ENCODE peak calls at places on chromosomes 1 and 21, in five cellular contexts. One of them, this sample, is unnamed.

GRCh38 chr1:44012941-44013609 is 18.2 kb downstream of the SLC6A9 start:
- DNase-seq in endothelial cell: no peak
- DNase-seq in endothelial cell of umbilical vein: no peak
- DNase-seq in A549: no peak
- DNase-seq in choroid plexus epithelial cell: no peak
- DNase-seq in this sample: no peak

GRCh38 chr1:36342426-36343185 is 19.2 kb upstream of the EVA1B start:
- DNase-seq in endothelial cell: peak
- DNase-seq in A549: peak
- DNase-seq in endothelial cell of umbilical vein: peak
- DNase-seq in choroid plexus epithelial cell: peak
- DNase-seq in this sample: peak

GRCh38 chr1:23727362-23727811 is 15.9 kb upstream of the ELOA start:
- DNase-seq in endothelial cell of umbilical vein: no peak
- DNase-seq in endothelial cell: no peak
- DNase-seq in choroid plexus epithelial cell: peak
- DNase-seq in A549: peak
- DNase-seq in this sample: no peak

GRCh38 chr1:3673381-3674099 is 21.2 kb downstream of the TP73 start:
- DNase-seq in endothelial cell: no peak
- DNase-seq in choroid plexus epithelial cell: no peak
- DNase-seq in A549: no peak
- DNase-seq in endothelial cell of umbilical vein: no peak
- DNase-seq in this sample: no peak

GRCh38 chr1:10779841-10780240 is 16.6 kb downstream of the CASZ1 start:
- DNase-seq in choroid plexus epithelial cell: no peak
- DNase-seq in endothelial cell of umbilical vein: no peak
- DNase-seq in A549: no peak
- DNase-seq in endothelial cell: no peak
- DNase-seq in this sample: no peak

GRCh38 chr1:81111818-81112217 is 688.9 kb upstream of the ADGRL2 start:
- DNase-seq in A549: no peak
- DNase-seq in endothelial cell: no peak
- DNase-seq in choroid plexus epithelial cell: peak
- DNase-seq in endothelial cell of umbilical vein: peak
- DNase-seq in this sample: no peak

GRCh38 chr1:228734881-228735801 is at the start of gene RHOU:
- DNase-seq in endothelial cell: peak
- DNase-seq in choroid plexus epithelial cell: peak
- DNase-seq in A549: peak
- DNase-seq in endothelial cell of umbilical vein: peak
- DNase-seq in this sample: peak

GRCh38 chr1:184160236-184160635 is 108.7 kb downstream of the TSEN15 start:
- DNase-seq in choroid plexus epithelial cell: peak
- DNase-seq in endothelial cell: no peak
- DNase-seq in endothelial cell of umbilical vein: peak
- DNase-seq in A549: peak
- DNase-seq in this sample: no peak

GRCh38 chr1:56139786-56140185 is 439.6 kb downstream of the PLPP3 start:
- DNase-seq in endothelial cell of umbilical vein: no peak
- DNase-seq in choroid plexus epithelial cell: no peak
- DNase-seq in A549: no peak
- DNase-seq in endothelial cell: no peak
- DNase-seq in this sample: no peak

GRCh38 chr1:87300579-87300978 is 28.1 kb upstream of the LMO4 start:
- DNase-seq in endothelial cell of umbilical vein: no peak
- DNase-seq in choroid plexus epithelial cell: no peak
- DNase-seq in A549: no peak
- DNase-seq in endothelial cell: no peak
- DNase-seq in this sample: no peak

GRCh38 chr1:45876000-45876399 is 72.6 kb downstream of the MAST2 start:
- DNase-seq in choroid plexus epithelial cell: no peak
- DNase-seq in A549: no peak
- DNase-seq in endothelial cell of umbilical vein: peak
- DNase-seq in endothelial cell: no peak
- DNase-seq in this sample: no peak

GRCh38 chr1:225504776-225505175 is 76.9 kb upstream of the LBR start:
- DNase-seq in endothelial cell: no peak
- DNase-seq in A549: no peak
- DNase-seq in choroid plexus epithelial cell: no peak
- DNase-seq in endothelial cell of umbilical vein: no peak
- DNase-seq in this sample: no peak

GRCh38 chr1:208437416-208437815 is 193.2 kb upstream of the PLXNA2 start:
- DNase-seq in A549: no peak
- DNase-seq in endothelial cell of umbilical vein: peak
- DNase-seq in endothelial cell: no peak
- DNase-seq in choroid plexus epithelial cell: peak
- DNase-seq in this sample: no peak

GRCh38 chr1:108861566-108861965 is 4.7 kb upstream of the AKNAD1 start:
- DNase-seq in A549: no peak
- DNase-seq in endothelial cell: no peak
- DNase-seq in endothelial cell of umbilical vein: no peak
- DNase-seq in choroid plexus epithelial cell: no peak
- DNase-seq in this sample: no peak

GRCh38 chr1:24548070-24548469 is 7.8 kb upstream of the NCMAP start:
- DNase-seq in choroid plexus epithelial cell: no peak
- DNase-seq in endothelial cell: no peak
- DNase-seq in A549: no peak
- DNase-seq in endothelial cell of umbilical vein: no peak
- DNase-seq in this sample: no peak

GRCh38 chr1:3978928-3979325 is 78.9 kb upstream of the C1orf174 start:
- DNase-seq in A549: no peak
- DNase-seq in choroid plexus epithelial cell: no peak
- DNase-seq in endothelial cell of umbilical vein: no peak
- DNase-seq in endothelial cell: no peak
- DNase-seq in this sample: no peak

GRCh38 chr1:40796939-40797667 is 13.5 kb downstream of the KCNQ4 start:
- DNase-seq in endothelial cell of umbilical vein: no peak
- DNase-seq in choroid plexus epithelial cell: no peak
- DNase-seq in endothelial cell: no peak
- DNase-seq in A549: no peak
- DNase-seq in this sample: no peak

GRCh38 chr21:43343992-43344886 is 82.7 kb downstream of the SIK1 start:
- DNase-seq in endothelial cell: no peak
- DNase-seq in A549: peak
- DNase-seq in choroid plexus epithelial cell: peak
- DNase-seq in endothelial cell of umbilical vein: no peak
- DNase-seq in this sample: no peak

GRCh38 chr1:11151854-11152612 is 37.1 kb upstream of the ANGPTL7 start:
- DNase-seq in choroid plexus epithelial cell: peak
- DNase-seq in A549: no peak
- DNase-seq in endothelial cell: no peak
- DNase-seq in endothelial cell of umbilical vein: no peak
- DNase-seq in this sample: no peak

GRCh38 chr1:113542221-113542701 is 151.9 kb downstream of the MAGI3 start:
- DNase-seq in A549: peak
- DNase-seq in endothelial cell of umbilical vein: peak
- DNase-seq in endothelial cell: no peak
- DNase-seq in choroid plexus epithelial cell: peak
- DNase-seq in this sample: no peak

GRCh38 chr1:63864224-63864623 is 90.4 kb downstream of the ROR1 start:
- DNase-seq in A549: no peak
- DNase-seq in endothelial cell: no peak
- DNase-seq in choroid plexus epithelial cell: no peak
- DNase-seq in endothelial cell of umbilical vein: no peak
- DNase-seq in this sample: no peak

GRCh38 chr1:211036701-211037494 is 97.0 kb downstream of the KCNH1 start:
- DNase-seq in choroid plexus epithelial cell: peak
- DNase-seq in endothelial cell of umbilical vein: no peak
- DNase-seq in A549: peak
- DNase-seq in endothelial cell: no peak
- DNase-seq in this sample: no peak

GRCh38 chr1:106290805-106291537 is 765.5 kb upstream of the PRMT6 start:
- DNase-seq in endothelial cell: no peak
- DNase-seq in endothelial cell of umbilical vein: no peak
- DNase-seq in A549: no peak
- DNase-seq in choroid plexus epithelial cell: no peak
- DNase-seq in this sample: no peak

GRCh38 chr1:223242971-223243370 is 99.9 kb upstream of the TLR5 start:
- DNase-seq in endothelial cell: no peak
- DNase-seq in A549: no peak
- DNase-seq in endothelial cell of umbilical vein: no peak
- DNase-seq in choroid plexus epithelial cell: no peak
- DNase-seq in this sample: no peak

GRCh38 chr1:223243441-223244050 is 100.5 kb upstream of the TLR5 start:
- DNase-seq in A549: no peak
- DNase-seq in endothelial cell of umbilical vein: no peak
- DNase-seq in choroid plexus epithelial cell: no peak
- DNase-seq in endothelial cell: no peak
- DNase-seq in this sample: no peak

GRCh38 chr1:223245411-223245810 is 102.4 kb upstream of the TLR5 start:
- DNase-seq in endothelial cell: no peak
- DNase-seq in endothelial cell of umbilical vein: no peak
- DNase-seq in A549: no peak
- DNase-seq in choroid plexus epithelial cell: no peak
- DNase-seq in this sample: no peak

GRCh38 chr1:223245983-223246382 is 102.9 kb upstream of the TLR5 start:
- DNase-seq in endothelial cell of umbilical vein: no peak
- DNase-seq in choroid plexus epithelial cell: no peak
- DNase-seq in endothelial cell: no peak
- DNase-seq in A549: no peak
- DNase-seq in this sample: no peak

DNA sequence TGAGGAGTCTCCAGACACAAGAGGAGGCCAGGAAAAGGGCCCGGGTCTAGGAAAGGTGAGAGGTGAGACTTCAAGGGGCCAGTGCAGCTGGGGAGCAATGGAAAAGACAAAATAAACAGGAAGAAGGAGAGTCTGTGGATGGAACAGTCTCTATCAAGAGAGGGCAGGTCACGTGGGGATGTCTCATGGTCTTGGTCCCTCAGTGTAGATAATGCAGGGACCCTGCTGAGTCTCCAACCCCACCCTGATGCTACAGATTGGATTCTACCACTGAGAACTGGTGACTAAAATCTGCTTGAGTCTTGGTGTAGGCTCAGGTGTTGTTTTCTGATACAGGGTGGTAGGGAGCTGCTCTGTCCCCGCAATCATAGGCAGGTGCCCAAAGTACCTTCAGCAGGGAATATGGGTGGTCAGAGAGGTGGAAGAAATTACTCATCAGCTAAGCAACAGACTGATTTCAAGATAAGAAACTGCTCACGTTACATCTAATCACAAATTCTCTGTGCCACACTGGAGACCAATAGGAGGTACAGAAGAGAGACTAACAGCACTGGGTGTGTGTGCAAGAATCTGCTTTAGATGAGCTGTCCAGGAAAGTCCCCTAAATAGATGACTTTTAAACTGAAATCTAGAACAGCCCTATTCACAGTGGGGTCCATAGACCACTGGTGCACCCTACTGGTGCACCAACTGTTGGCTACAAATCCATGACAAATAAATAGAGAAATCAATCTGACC is 101.5 kb upstream of the TLR5 start:
- DNase-seq in endothelial cell: no peak
- DNase-seq in choroid plexus epithelial cell: peak
- DNase-seq in endothelial cell of umbilical vein: peak
- DNase-seq in A549: no peak
- DNase-seq in this sample: no peak
- TF ChIP-seq CTCF in endothelial cell: no peak
- TF ChIP-seq CTCF in choroid plexus epithelial cell: peak
- TF ChIP-seq CTCF in endothelial cell of umbilical vein: no peak
- TF ChIP-seq CTCF in A549: peak
- TF ChIP-seq CTCF in this sample: no peak

DNA sequence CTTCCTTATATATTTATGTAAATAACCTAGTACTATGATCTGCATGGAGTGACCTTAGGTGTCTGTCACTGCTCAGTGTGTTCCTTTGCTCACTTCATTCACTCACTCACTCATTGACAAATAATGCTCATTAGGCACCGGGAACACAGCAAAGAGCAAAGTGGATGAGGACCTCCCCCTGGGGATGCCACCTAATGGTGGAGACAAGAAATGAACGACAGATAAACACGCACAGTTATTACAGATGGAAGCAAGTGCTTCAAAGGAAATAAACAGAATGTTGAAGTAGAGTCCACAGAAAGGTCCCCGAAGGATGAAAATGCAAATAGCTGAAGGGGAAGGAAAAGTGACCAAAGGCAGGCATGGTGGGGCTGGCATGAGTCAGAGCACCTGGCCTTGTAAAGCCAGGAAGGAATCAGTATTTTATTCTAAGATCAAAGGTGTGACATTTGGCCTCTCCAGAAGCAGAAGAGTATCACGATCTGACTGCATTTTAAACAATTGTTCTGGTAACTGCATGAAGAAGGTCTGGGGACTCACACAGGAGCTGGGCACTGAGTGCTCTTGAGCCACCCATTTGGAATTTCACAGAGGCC is 23.1 kb downstream of the MAB21L3 start:
- DNase-seq in endothelial cell: no peak
- DNase-seq in endothelial cell of umbilical vein: no peak
- DNase-seq in choroid plexus epithelial cell: peak
- DNase-seq in A549: no peak
- DNase-seq in this sample: no peak
- TF ChIP-seq CTCF in endothelial cell: peak
- TF ChIP-seq CTCF in endothelial cell of umbilical vein: no peak
- TF ChIP-seq CTCF in choroid plexus epithelial cell: peak
- TF ChIP-seq CTCF in A549: peak
- TF ChIP-seq CTCF in this sample: peak

DNA sequence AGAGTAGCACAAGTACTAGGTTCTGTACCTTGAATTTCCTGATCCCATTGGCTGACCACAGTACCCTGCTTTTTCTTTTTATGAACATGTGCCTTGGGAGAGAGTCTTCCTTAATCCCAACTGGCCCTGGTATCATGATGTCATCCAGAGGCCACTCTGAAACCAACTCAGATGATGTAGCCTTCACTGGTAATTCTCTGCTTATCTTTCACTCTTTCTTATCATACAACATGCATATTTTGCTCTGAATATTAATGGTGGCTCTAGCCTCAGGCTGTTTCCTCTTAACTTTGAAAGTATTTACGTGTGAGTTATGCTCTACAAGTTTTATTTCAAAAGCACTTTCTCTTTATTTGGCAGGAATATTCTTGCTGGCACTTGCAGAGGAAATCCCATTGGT is 86.2 kb downstream of the PTGER3 start:
- DNase-seq in choroid plexus epithelial cell: no peak
- DNase-seq in endothelial cell: no peak
- DNase-seq in endothelial cell of umbilical vein: no peak
- DNase-seq in A549: no peak
- DNase-seq in this sample: no peak
- TF ChIP-seq CTCF in choroid plexus epithelial cell: no peak
- TF ChIP-seq CTCF in endothelial cell: no peak
- TF ChIP-seq CTCF in endothelial cell of umbilical vein: no peak
- TF ChIP-seq CTCF in A549: no peak
- TF ChIP-seq CTCF in this sample: no peak

DNA sequence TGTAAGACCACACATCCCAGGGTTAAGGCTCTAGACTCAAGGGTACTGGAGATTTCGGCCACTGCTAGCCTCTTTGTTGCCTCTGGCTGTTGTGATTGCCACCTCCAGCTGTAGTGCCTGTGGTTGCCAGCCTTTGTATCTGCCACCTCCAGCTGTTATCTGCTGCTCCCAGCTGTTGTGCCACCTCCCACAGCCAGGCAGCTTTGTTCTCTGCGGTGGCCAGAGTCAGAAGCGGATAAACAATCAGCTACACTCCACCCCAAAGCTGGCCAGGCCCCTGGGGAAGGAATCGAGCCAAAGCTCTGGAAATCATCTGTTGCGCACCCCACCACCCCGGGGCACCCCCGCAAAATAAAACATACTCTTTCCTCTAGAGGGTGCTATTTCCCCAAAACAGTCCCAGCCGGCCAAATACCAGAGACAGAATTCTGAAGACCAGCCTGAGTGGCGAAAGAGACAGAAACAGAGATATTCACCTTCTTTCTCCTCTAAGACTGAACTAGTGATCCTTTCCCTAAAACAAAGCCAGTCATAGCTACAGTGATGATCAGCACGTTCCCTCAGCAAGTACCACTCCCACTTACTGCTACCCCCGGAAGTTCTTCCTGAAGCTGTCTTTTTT is 14.8 kb upstream of the PIGM start:
- DNase-seq in endothelial cell: peak
- DNase-seq in endothelial cell of umbilical vein: peak
- DNase-seq in A549: peak
- DNase-seq in choroid plexus epithelial cell: peak
- DNase-seq in this sample: peak
- TF ChIP-seq CTCF in endothelial cell: peak
- TF ChIP-seq CTCF in endothelial cell of umbilical vein: peak
- TF ChIP-seq CTCF in A549: peak
- TF ChIP-seq CTCF in choroid plexus epithelial cell: peak
- TF ChIP-seq CTCF in this sample: peak

This sample was measured in DND-41.